ENCODE peak calls at places on chromosomes 13 and 19, in five cellular contexts. T is H1, O is stomach, B is Panc1, F is esophagus muscularis mucosa. R is an unnamed sample.

GRCh38 chr19:33443638-33444195 is 70.2 kb downstream of the CEBPG start:
- DNase-seq in B (no peak), O (no peak), T (no peak), F (no peak), R (no peak)

GRCh38 chr13:20190481-20191310 is 2.0 kb downstream of the GJB2 start:
- DNase-seq in F (peak), B (no peak), O (no peak), T (no peak), R (no peak)

GRCh38 chr13:79456656-79457365 is 24.1 kb upstream of the NDFIP2 start:
- DNase-seq in T (no peak), B (no peak), O (no peak), F (no peak), R (no peak)

GRCh38 chr19:17098326-17098725 is 22.7 kb downstream of the MYO9B start:
- DNase-seq in O (no peak), F (no peak), B (no peak), T (no peak), R (no peak)

GRCh38 chr19:12834418-12834943 is at the start of gene RTBDN:
- DNase-seq in O (no peak), T (no peak), B (no peak), F (no peak), R (no peak)

GRCh38 chr19:58356971-58357797 is 3.9 kb upstream of the A1BG start:
- DNase-seq in T (no peak), B (no peak), O (no peak), F (no peak), R (no peak)

GRCh38 chr13:110331362-110331761 is 24.3 kb downstream of the COL4A2 start:
- DNase-seq in F (no peak), B (no peak), O (no peak), T (no peak), R (no peak)

GRCh38 chr13:34066344-34066743 is 248.4 kb downstream of the RFC3 start:
- DNase-seq in F (no peak), T (no peak), O (no peak), B (no peak), R (no peak)

GRCh38 chr13:94858856-94859811 is 146.8 kb upstream of the SOX21 start:
- DNase-seq in F (no peak), O (peak), B (no peak), T (no peak), R (no peak)

GRCh38 chr13:48333976-48334375 is 30.4 kb downstream of the RB1 start:
- DNase-seq in T (no peak), O (no peak), B (no peak), F (no peak), R (peak)

DNA sequence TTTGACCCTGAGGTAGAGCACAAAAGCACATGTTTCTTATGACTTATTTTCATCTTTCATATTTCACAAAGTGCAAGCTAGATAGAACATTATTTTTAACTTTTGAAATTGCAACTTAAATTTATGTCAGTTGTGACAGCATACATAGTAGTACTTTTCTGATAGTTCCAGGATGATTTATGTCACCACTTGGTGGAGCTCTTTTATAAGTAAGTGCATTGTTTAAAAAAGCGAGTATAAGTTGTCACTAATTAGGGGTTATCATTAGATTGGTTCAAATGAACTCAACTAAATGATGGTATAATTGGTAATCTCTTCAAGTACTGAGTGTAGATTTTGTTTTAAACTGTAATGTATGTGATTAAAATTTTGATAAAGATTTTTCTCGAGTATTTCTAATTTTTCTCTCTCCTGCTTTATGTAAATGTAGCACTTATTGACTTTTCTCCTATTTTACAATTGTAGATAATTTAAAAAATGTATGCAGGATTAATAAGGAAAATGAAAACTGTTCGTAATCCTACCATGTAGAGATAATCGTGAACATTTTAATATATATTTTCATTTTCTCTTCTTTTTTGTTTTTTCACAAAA is 31.1 kb downstream of the RB1 start:
- DNase-seq in O (no peak), T (no peak), B (peak), F (no peak), R (peak)
- H3K27ac ChIP-seq in O (no peak), T (no peak), B (no peak), F (no peak), R (no peak)

GRCh38 chr19:56670961-56671612 is 470 bp downstream of the ZNF835 start:
- DNase-seq in F (no peak), O (no peak), T (no peak), B (no peak), R (no peak)
- H3K4me3 ChIP-seq in F (peak), O (peak), T (peak), B (no peak), R (peak)

GRCh38 chr19:51325161-51325979 is 13.9 kb downstream of the IGLON5 start:
- DNase-seq in O (no peak), B (no peak), F (no peak), T (no peak), R (no peak)

GRCh38 chr19:51321799-51322198 is 10.4 kb downstream of the IGLON5 start:
- DNase-seq in B (no peak), O (no peak), T (no peak), F (no peak), R (no peak)

GRCh38 chr19:51326216-51327065 is 15.0 kb downstream of the IGLON5 start:
- DNase-seq in T (no peak), F (no peak), B (no peak), O (no peak), R (no peak)

GRCh38 chr19:51324082-51324481 is 12.6 kb downstream of the IGLON5 start:
- DNase-seq in T (no peak), O (no peak), F (no peak), B (no peak), R (no peak)

GRCh38 chr19:51323481-51323891 is 12.0 kb downstream of the IGLON5 start:
- DNase-seq in T (no peak), O (no peak), B (no peak), F (no peak), R (no peak)
- TF ChIP-seq POLR2AphosphoS5 in T (no peak), O (no peak), B (no peak), F (no peak), R (no peak)

GRCh38 chr19:29677001-29677781 is 11.9 kb downstream of the PLEKHF1 start:
- DNase-seq in O (no peak), B (no peak), T (no peak), F (no peak), R (no peak)
- H3K27ac ChIP-seq in O (peak), B (no peak), T (no peak), F (peak), R (peak)

DNA sequence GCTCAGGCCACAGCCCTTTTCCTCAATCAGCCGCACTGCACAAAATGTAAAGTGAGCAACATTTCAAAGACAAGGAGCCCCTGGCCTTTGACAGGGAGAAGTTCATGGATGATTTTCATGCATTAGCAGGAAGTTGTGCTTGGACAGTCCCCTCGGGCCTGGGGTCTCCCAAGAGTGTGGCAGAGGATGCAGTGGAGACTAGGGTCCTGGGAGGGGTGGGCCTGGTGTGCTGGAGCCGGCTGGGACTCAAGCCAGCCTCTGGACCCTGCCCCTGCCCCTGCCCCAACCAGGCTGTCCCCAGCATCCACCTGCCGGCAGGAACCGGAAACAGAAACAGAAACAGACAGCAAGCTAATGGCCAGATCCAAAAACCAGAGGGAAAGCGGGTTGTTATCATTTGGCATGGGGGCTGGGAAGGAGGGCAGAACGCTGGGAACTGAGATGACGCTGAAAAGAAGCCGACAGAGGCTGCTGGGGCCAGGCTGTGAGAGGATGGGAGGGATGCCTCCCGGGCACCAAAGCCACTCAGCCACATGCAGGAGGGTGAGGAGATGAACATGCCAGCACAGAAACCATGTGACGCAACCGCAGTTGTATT is 2.3 kb downstream of the GAS6 start:
- DNase-seq in B (no peak), T (peak), O (no peak), F (no peak), R (no peak)
- H3K4me3 ChIP-seq in B (no peak), T (no peak), O (peak), F (peak), R (no peak)

GRCh38 chr13:30422056-30422914 is at the start of gene UBE2L5:
- DNase-seq in B (no peak), F (peak), O (peak), T (peak), R (peak)
- TF ChIP-seq POLR2AphosphoS5 in B (peak), F (peak), O (peak), T (peak), R (peak)

GRCh38 chr13:73956101-73956500 is 178.1 kb downstream of the KLF12 start:
- DNase-seq in B (no peak), F (no peak), O (no peak), T (no peak), R (no peak)

GRCh38 chr13:73956795-73957408 is 177.3 kb downstream of the KLF12 start:
- DNase-seq in F (no peak), B (no peak), T (no peak), O (no peak), R (no peak)

GRCh38 chr13:73952683-73953082 is 181.5 kb downstream of the KLF12 start:
- DNase-seq in F (no peak), O (no peak), T (no peak), B (no peak), R (no peak)

GRCh38 chr13:73957889-73958288 is 176.3 kb downstream of the KLF12 start:
- DNase-seq in B (no peak), O (no peak), T (no peak), F (no peak), R (no peak)

DNA sequence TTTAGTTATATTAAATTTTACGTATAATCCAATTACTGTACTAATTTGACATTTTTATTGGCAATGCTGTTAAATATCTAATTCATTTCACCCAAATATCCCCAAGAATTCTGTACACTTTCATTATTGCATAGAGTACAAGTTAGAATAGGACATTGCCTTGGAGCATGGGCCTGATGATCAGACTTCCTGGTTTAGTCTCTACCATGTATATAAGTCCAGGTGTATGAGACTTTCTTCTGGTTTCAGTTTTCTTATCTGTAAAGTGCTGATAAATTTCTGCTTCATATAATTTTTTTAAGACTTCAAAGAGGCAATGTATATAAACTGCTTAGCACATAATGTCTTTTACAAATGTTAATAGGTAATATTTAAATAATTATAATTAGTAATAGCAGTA is 179.4 kb downstream of the KLF12 start:
- DNase-seq in T (no peak), O (no peak), B (no peak), F (no peak), R (no peak)
- H3K27ac ChIP-seq in T (no peak), O (no peak), B (no peak), F (no peak), R (no peak)

GRCh38 chr19:42279148-42279901 is 10.3 kb downstream of the CIC start:
- DNase-seq in B (no peak), F (no peak), O (no peak), T (no peak), R (no peak)
- H3K4me3 ChIP-seq in B (peak), F (peak), O (peak), T (peak), R (peak)

DNA sequence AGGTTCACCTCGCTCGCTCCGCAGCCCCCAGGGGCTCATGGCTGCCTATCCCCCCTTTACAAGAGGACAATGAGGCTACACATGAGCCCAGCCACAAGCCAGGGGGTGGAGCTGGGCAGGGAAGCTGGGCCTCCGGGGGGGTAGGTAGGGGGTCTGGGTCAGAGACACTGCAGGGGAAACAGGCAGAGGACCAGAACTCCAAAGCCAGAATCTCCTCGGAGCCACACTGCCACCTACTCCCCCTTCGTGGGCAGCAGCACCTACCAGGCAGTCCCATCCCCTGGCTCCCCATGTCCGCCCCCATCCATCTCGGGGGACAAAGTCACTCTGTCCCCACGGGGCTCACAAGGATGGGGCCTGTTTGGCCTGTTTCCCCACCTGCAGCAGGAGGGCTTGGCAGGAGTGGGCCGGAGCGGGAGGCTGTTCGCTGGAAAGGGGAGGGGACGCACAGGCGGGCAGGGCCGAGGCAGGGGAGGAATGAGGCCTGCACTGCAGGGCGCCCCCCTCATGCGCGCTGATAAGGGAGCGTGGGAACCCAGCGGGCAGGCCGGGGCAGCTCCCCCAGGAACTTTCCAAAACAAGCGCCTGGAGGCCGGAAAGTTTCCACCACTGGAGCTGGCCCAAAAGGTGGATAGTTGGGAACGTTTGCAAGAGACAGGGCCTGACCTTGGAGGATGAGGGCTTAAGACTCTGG is 545 bp upstream of the ISYNA1 start:
- DNase-seq in T (peak), B (no peak), F (no peak), O (no peak), R (peak)
- TF ChIP-seq POLR2AphosphoS5 in T (no peak), B (no peak), F (no peak), O (no peak), R (peak)

GRCh38 chr13:27133889-27134288 is 37.7 kb downstream of the USP12 start:
- DNase-seq in F (no peak), T (no peak), O (no peak), B (no peak), R (no peak)

GRCh38 chr13:27137759-27138158 is 33.9 kb downstream of the USP12 start:
- DNase-seq in T (no peak), O (no peak), F (no peak), B (no peak), R (no peak)

GRCh38 chr13:27131906-27132305 is 39.7 kb downstream of the USP12 start:
- DNase-seq in B (no peak), O (no peak), T (no peak), F (no peak), R (no peak)

GRCh38 chr13:27132538-27132937 is 39.1 kb downstream of the USP12 start:
- DNase-seq in O (no peak), T (no peak), B (no peak), F (no peak), R (no peak)

DNA sequence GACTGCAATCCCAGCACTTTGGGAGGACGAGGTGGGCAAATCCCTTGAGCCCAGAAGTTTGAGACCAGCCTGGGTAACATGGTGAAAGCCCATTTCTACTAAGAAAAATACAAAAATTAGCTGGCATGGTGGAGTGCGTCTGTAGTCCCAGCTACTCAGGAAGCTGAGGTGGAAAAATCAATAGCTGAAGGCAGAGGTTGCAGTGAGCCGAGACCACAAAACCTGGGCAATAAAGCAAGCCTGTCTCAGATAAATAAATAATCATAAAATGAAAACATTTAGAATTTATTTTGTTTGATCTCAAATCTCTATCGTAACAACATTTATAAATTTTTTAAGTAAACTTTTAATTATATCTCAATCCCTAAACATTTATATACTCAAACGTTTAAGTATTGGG is 36.6 kb downstream of the USP12 start:
- DNase-seq in T (no peak), B (no peak), O (no peak), F (no peak), R (no peak)
- H3K27ac ChIP-seq in T (no peak), B (peak), O (no peak), F (no peak), R (no peak)

R was measured in prostate gland.